ENCODE peak calls at places on chromosomes 4 and X, in eight cellular contexts. R is stimulated activated CD4-positive, alpha-beta T cell treated with anti-CD3 and anti-CD28 coated beads, Interleukin-12 subunit alpha, Interleukin-12 subunit beta, amount 100 ng/mL, for 4 hours; P is B cell; Y is brain microvascular endothelial cell; Z is activated gamma-delta T cell treated with Interleukin-2 at 50 U/mL for 16 hours; S is RWPE1; G is tibial nerve; D is GM03348. N is an unnamed sample.

GRCh38 chr4:10808591-10808990 is 124.0 kb upstream of the CLNK start:
- DNase-seq in R (no peak), P (no peak), Y (peak; percentile 36), Z (no peak), S (no peak), G (no peak), D (peak; percentile 47), N (no peak)

GRCh38 chr4:82988323-82988832 is 22.2 kb downstream of the LIN54 start:
- DNase-seq in R (no peak), P (no peak), Y (peak; percentile 16), Z (no peak), S (no peak), G (no peak), D (peak; percentile 55), N (no peak)

GRCh38 chr4:57499786-57500185 is 389.6 kb upstream of the IGFBP7 start:
- DNase-seq in R (no peak), P (no peak), Y (peak; percentile 58), Z (no peak), S (peak; percentile 24), G (no peak), D (no peak), N (no peak)

GRCh38 chr4:11165052-11165451 is 263.6 kb downstream of the HS3ST1 start:
- DNase-seq in R (no peak), P (no peak), Y (no peak), Z (no peak), S (no peak), G (no peak), D (no peak), N (no peak)

GRCh38 chrX:107700317-107700774 is 72.0 kb downstream of the PRPS1 start:
- DNase-seq in R (no peak), P (no peak), Y (no peak), Z (no peak), S (no peak), G (no peak), D (peak; percentile 35), N (no peak)

GRCh38 chrX:72029473-72030411 is 102.0 kb downstream of the RTL5 start:
- DNase-seq in R (no peak), P (no peak), Y (peak; percentile 76), Z (no peak), S (peak; percentile 53), G (no peak), D (peak; percentile 69), N (no peak)

GRCh38 chr4:158314756-158315487 is 104.6 kb downstream of the TMEM144 start:
- DNase-seq in R (no peak), P (no peak), Y (peak; percentile 86), Z (no peak), S (peak; percentile 51), G (no peak), D (peak; percentile 69), N (no peak)

GRCh38 chr4:101284546-101284945 is 62.8 kb downstream of the PPP3CA start:
- DNase-seq in R (no peak), P (no peak), Y (no peak), Z (no peak), S (no peak), G (no peak), D (peak; percentile 12), N (no peak)

GRCh38 chr4:76696109-76696508 is 201.8 kb downstream of the SOWAHB start:
- DNase-seq in R (no peak), P (no peak), Y (no peak), Z (no peak), S (no peak), G (no peak), D (peak; percentile 38), N (no peak)

GRCh38 chrX:68121371-68121770 is 311.9 kb downstream of the OPHN1 start:
- DNase-seq in R (no peak), P (no peak), Y (no peak), Z (no peak), S (no peak), G (no peak), D (no peak), N (no peak)

GRCh38 chr4:53012738-53013137 is 150.6 kb downstream of the RASL11B start:
- DNase-seq in R (no peak), P (no peak), Y (no peak), Z (no peak), S (no peak), G (no peak), D (no peak), N (no peak)

GRCh38 chrX:66676413-66676812 is 37.5 kb upstream of the EDA2R start:
- DNase-seq in R (no peak), P (no peak), Y (peak; percentile 1), Z (no peak), S (no peak), G (no peak), D (no peak), N (no peak)

GRCh38 chr4:5874811-5875465 is 17.9 kb downstream of the CRMP1 start:
- DNase-seq in R (no peak), P (no peak), Y (no peak), Z (no peak), S (peak; percentile 26), G (no peak), D (peak; percentile 80), N (no peak)

GRCh38 chr4:107060388-107060787 is 24.3 kb upstream of the DKK2 start:
- DNase-seq in R (no peak), P (no peak), Y (no peak), Z (no peak), S (no peak), G (no peak), D (no peak), N (no peak)

GRCh38 chrX:72478351-72478750 is 94.3 kb downstream of the HDAC8 start:
- DNase-seq in R (no peak), P (no peak), Y (no peak), Z (no peak), S (no peak), G (no peak), D (no peak), N (no peak)

N was measured in GM12892.